ENCODE peak calls at places on chromosomes 1 and 21, in four cellular contexts. R is brain microvascular endothelial cell, E is PC-9, I is hepatocyte. O is an unnamed sample. For H3K27me3, the result is how much of the 10 kb centered on the place peaks cover.

GRCh38 chr1:74193908-74194307 is 4.1 kb downstream of the LRRIQ3 start:
- DNase-seq in R (peak), E (no peak), I (no peak), O (no peak)

GRCh38 chr1:156246762-156247459 is 945 bp downstream of the PAQR6 start:
- DNase-seq in R (no peak), E (no peak), I (no peak), O (no peak)

GRCh38 chr1:192810253-192810880 is 1.5 kb downstream of the RGS2 start:
- DNase-seq in R (no peak), E (no peak), I (peak), O (no peak)

GRCh38 chr1:209839875-209840491 is 12.2 kb downstream of the UTP25 start:
- DNase-seq in R (peak), E (peak), I (peak), O (no peak)

GRCh38 chr1:154497026-154497806 is 4.8 kb upstream of the TDRD10 start:
- DNase-seq in R (no peak), E (no peak), I (peak), O (peak)

GRCh38 chr1:10664251-10664650 is 132.2 kb downstream of the CASZ1 start:
- DNase-seq in R (no peak), E (no peak), I (no peak), O (no peak)

GRCh38 chr1:114152211-114153050 is 1.2 kb downstream of the SYT6 start:
- DNase-seq in R (no peak), E (peak), I (peak), O (peak)

GRCh38 chr1:152188673-152189591 is 29.9 kb upstream of the RPTN start:
- DNase-seq in R (peak), E (peak), I (no peak), O (peak)

GRCh38 chr1:201408176-201408814 is 9.2 kb upstream of the LAD1 start:
- DNase-seq in R (peak), E (peak), I (peak), O (peak)

GRCh38 chr1:150407330-150407729 is 43.4 kb downstream of the RPRD2 start:
- DNase-seq in R (no peak), E (no peak), I (no peak), O (no peak)

GRCh38 chr1:64516301-64516700 is 46.4 kb downstream of the CACHD1 start:
- DNase-seq in R (no peak), E (no peak), I (no peak), O (no peak)

GRCh38 chr21:32349333-32349944 is 43.4 kb downstream of the URB1 start:
- DNase-seq in R (no peak), E (no peak), I (no peak), O (no peak)

GRCh38 chr1:156126043-156126700 is 11.7 kb downstream of the LMNA start:
- DNase-seq in R (peak), E (peak), I (peak), O (peak)

GRCh38 chr1:185608166-185608565 is 126.0 kb upstream of the HMCN1 start:
- DNase-seq in R (peak), E (no peak), I (no peak), O (no peak)

GRCh38 chr1:78035121-78035520 is 10.6 kb upstream of the GIPC2 start:
- DNase-seq in R (no peak), E (no peak), I (no peak), O (no peak)

GRCh38 chr1:19257178-19257914 is 5.7 kb downstream of the MRTO4 start:
- DNase-seq in R (no peak), E (no peak), I (no peak), O (peak)

GRCh38 chr1:234135501-234135900 is 231.0 kb downstream of the SLC35F3 start:
- DNase-seq in R (no peak), E (no peak), I (no peak), O (no peak)

GRCh38 chr1:94180650-94181049 is 56.7 kb downstream of the ARHGAP29 start:
- DNase-seq in R (no peak), E (no peak), I (no peak), O (no peak)

GRCh38 chr21:41612674-41613250 is 104.8 kb upstream of the TMPRSS2 start:
- DNase-seq in R (peak), E (peak), I (peak), O (peak)

GRCh38 chr1:78333426-78334012 is 157.3 kb upstream of the PTGFR start:
- DNase-seq in R (peak), E (no peak), I (peak), O (no peak)

GRCh38 chr1:112396668-112397025 is 633 bp downstream of the CTTNBP2NL start:
- DNase-seq in R (no peak), E (peak), I (peak), O (no peak)

GRCh38 chr1:51989582-51990477 is 670 bp downstream of the RAB3B start:
- DNase-seq in R (no peak), E (no peak), I (no peak), O (no peak)

GRCh38 chr1:228698017-228698329 is 37.3 kb upstream of the RHOU start:
- DNase-seq in R (no peak), E (no peak), I (no peak), O (no peak)

GRCh38 chr1:155015527-155016230 is 13.1 kb downstream of the ZBTB7B start:
- DNase-seq in R (no peak), E (no peak), I (no peak), O (no peak)

GRCh38 chr1:30234091-30234490 is 489.3 kb downstream of the MATN1 start:
- DNase-seq in R (no peak), E (no peak), I (no peak), O (no peak)

GRCh38 chr1:205077158-205077933 is 6.9 kb downstream of the TMEM81 start:
- DNase-seq in R (no peak), E (no peak), I (no peak), O (peak)

GRCh38 chr21:45078877-45079281 is 4.5 kb downstream of the ADARB1 start:
- DNase-seq in R (peak), E (no peak), I (no peak), O (no peak)

GRCh38 chr21:43853851-43854772 is 10.9 kb upstream of the AGPAT3 start:
- DNase-seq in R (no peak), E (no peak), I (no peak), O (no peak)

GRCh38 chr1:231921951-231922350 is 295.4 kb downstream of the DISC1 start:
- DNase-seq in R (no peak), E (no peak), I (no peak), O (no peak)

GRCh38 chr1:197391303-197392226 is 123.5 kb downstream of the CRB1 start:
- DNase-seq in R (no peak), E (no peak), I (no peak), O (no peak)

GRCh38 chr1:201222125-201222524 is 31.5 kb downstream of the IGFN1 start:
- DNase-seq in R (no peak), E (no peak), I (no peak), O (no peak)

GRCh38 chr1:161420763-161421455 is 53.2 kb upstream of the CFAP126 start:
- DNase-seq in R (no peak), E (no peak), I (peak), O (no peak)

GRCh38 chr1:9319789-9320519 is 27.3 kb downstream of the SPSB1 start:
- DNase-seq in R (no peak), E (no peak), I (peak), O (no peak)

GRCh38 chr21:27511241-27511640 is 544.4 kb upstream of the ADAMTS5 start:
- DNase-seq in R (no peak), E (no peak), I (no peak), O (no peak)
- H3K27me3 ChIP-seq in R (under half), E (under half), I (under half), O (under half)

GRCh38 chr1:172145231-172145651 is 275.2 kb upstream of the C1orf105 start:
- DNase-seq in R (peak), E (no peak), I (peak), O (no peak)

GRCh38 chr1:172145656-172146055 is 274.8 kb upstream of the C1orf105 start:
- DNase-seq in R (no peak), E (no peak), I (no peak), O (no peak)

GRCh38 chr1:172141351-172142000 is 279.0 kb upstream of the C1orf105 start:
- DNase-seq in R (no peak), E (no peak), I (no peak), O (no peak)

GRCh38 chr1:172144445-172145060 is 275.9 kb upstream of the C1orf105 start:
- DNase-seq in R (peak), E (no peak), I (peak), O (peak)

GRCh38 chr1:172143384-172144025 is 277.0 kb upstream of the C1orf105 start:
- DNase-seq in R (peak), E (no peak), I (no peak), O (no peak)
- H3K4me3 ChIP-seq in R (peak), E (no peak), I (peak), O (peak)

GRCh38 chr1:244896550-244896949 is 32.2 kb upstream of the HNRNPU start:
- DNase-seq in R (peak), E (no peak), I (peak), O (no peak)
- H3K27me3 ChIP-seq in R (under half), E (under half), I (under half), O (under half)

GRCh38 chr1:183101841-183102276 is 78.6 kb downstream of the LAMC1 start:
- DNase-seq in R (no peak), E (no peak), I (peak), O (no peak)
- H3K4me3 ChIP-seq in R (no peak), E (no peak), I (no peak), O (no peak)